ENCODE peak calls at places on chromosomes 6 and 20, in five cellular contexts. One of them, this sample, is unnamed.

GRCh38 chr6:52779237-52779636 is 16.0 kb upstream of the GSTA2 start:
- DNase-seq in IMR-90: no peak
- DNase-seq in K562: no peak
- DNase-seq in H1: no peak
- DNase-seq in HepG2: no peak
- DNase-seq in this sample: no peak

GRCh38 chr6:142303191-142303564 is 1.4 kb downstream of the ADGRG6 start:
- DNase-seq in IMR-90: peak
- DNase-seq in K562: no peak
- DNase-seq in H1: no peak
- DNase-seq in HepG2: peak
- DNase-seq in this sample: no peak

GRCh38 chr6:159252955-159253508 is 83.8 kb downstream of the FNDC1 start:
- DNase-seq in IMR-90: peak
- DNase-seq in K562: peak
- DNase-seq in H1: peak
- DNase-seq in HepG2: peak
- DNase-seq in this sample: peak

GRCh38 chr6:44504321-44504761 is 116.8 kb downstream of the CDC5L start:
- DNase-seq in IMR-90: no peak
- DNase-seq in K562: no peak
- DNase-seq in H1: peak
- DNase-seq in HepG2: no peak
- DNase-seq in this sample: no peak

GRCh38 chr6:169501128-169501527 is 200.7 kb downstream of the WDR27 start:
- DNase-seq in IMR-90: no peak
- DNase-seq in K562: no peak
- DNase-seq in H1: no peak
- DNase-seq in HepG2: no peak
- DNase-seq in this sample: no peak

GRCh38 chr6:4180653-4181255 is 45.4 kb upstream of the ECI2 start:
- DNase-seq in IMR-90: peak
- DNase-seq in K562: peak
- DNase-seq in H1: no peak
- DNase-seq in HepG2: peak
- DNase-seq in this sample: peak

GRCh38 chr20:3250091-3250504 is 11.1 kb upstream of the SLC4A11 start:
- DNase-seq in IMR-90: no peak
- DNase-seq in K562: peak
- DNase-seq in H1: peak
- DNase-seq in HepG2: peak
- DNase-seq in this sample: peak

GRCh38 chr20:51586005-51586440 is 43.5 kb upstream of the NFATC2 start:
- DNase-seq in IMR-90: peak
- DNase-seq in K562: no peak
- DNase-seq in H1: no peak
- DNase-seq in HepG2: no peak
- DNase-seq in this sample: peak

GRCh38 chr6:20266851-20267608 is 54.8 kb upstream of the MBOAT1 start:
- DNase-seq in IMR-90: no peak
- DNase-seq in K562: peak
- DNase-seq in H1: no peak
- DNase-seq in HepG2: no peak
- DNase-seq in this sample: no peak

GRCh38 chr20:2805682-2806350 is 5.4 kb upstream of the CPXM1 start:
- DNase-seq in IMR-90: peak
- DNase-seq in K562: peak
- DNase-seq in H1: peak
- DNase-seq in HepG2: no peak
- DNase-seq in this sample: no peak

GRCh38 chr20:18907353-18907752 is 93.8 kb downstream of the SCP2D1 start:
- DNase-seq in IMR-90: no peak
- DNase-seq in K562: no peak
- DNase-seq in H1: no peak
- DNase-seq in HepG2: no peak
- DNase-seq in this sample: no peak

GRCh38 chr6:35146453-35146852 is 5.3 kb upstream of the TCP11 start:
- DNase-seq in IMR-90: peak
- DNase-seq in K562: peak
- DNase-seq in H1: peak
- DNase-seq in HepG2: peak
- DNase-seq in this sample: peak
- TF ChIP-seq MAFK in IMR-90: no peak
- TF ChIP-seq MAFK in K562: no peak
- TF ChIP-seq MAFK in H1: no peak
- TF ChIP-seq MAFK in HepG2: no peak
- TF ChIP-seq MAFK in this sample: no peak

DNA sequence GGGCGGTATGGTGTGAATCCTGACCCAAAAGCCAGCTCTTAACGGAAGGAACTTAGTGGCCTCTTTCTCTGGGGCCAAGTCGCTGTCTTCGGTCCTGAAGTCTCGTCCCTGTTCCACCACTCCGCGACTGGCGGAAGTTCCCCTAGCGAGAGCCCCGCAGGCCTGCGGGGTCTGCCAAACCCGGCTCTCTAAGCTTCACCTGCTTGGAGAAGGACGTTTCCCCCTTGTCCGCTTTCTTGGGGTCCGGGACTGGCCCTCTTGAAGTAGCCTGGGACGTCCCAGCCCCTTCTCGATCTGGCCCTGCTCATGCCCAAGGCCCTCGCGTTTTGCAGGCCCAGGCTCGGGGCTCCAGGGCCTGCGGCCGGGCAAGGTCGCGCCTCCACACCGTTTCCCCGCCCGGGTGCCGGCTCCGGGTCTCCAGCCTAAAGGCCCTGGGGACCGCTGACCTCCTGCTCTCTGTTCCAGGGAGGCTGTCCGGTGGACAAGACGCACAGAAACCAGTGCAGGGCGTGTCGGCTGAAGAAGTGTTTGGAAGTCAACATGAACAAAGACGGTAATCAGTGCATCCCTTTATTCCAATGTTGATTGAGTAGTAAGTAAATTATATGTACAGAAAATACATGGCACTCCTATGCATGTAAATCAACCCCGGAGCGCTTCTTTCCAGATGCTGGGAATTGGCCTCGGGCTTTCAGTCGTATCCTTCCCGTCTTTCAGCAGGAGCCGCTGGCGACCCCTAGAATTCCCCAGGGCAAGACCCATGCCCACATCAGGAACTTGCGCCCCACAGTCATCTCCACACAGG is 8.8 kb downstream of the NR2E1 start:
- DNase-seq in IMR-90: peak
- DNase-seq in K562: no peak
- DNase-seq in H1: peak
- DNase-seq in HepG2: no peak
- DNase-seq in this sample: no peak
- H3K4me2 ChIP-seq in IMR-90: no peak
- H3K4me2 ChIP-seq in K562: no peak
- H3K4me2 ChIP-seq in H1: peak
- H3K4me2 ChIP-seq in HepG2: no peak
- H3K4me2 ChIP-seq in this sample: no peak

GRCh38 chr20:40265872-40266533 is 423.0 kb downstream of the MAFB start:
- DNase-seq in IMR-90: no peak
- DNase-seq in K562: no peak
- DNase-seq in H1: no peak
- DNase-seq in HepG2: peak
- DNase-seq in this sample: peak

GRCh38 chr20:40268321-40269075 is 420.5 kb downstream of the MAFB start:
- DNase-seq in IMR-90: no peak
- DNase-seq in K562: no peak
- DNase-seq in H1: no peak
- DNase-seq in HepG2: no peak
- DNase-seq in this sample: no peak
- TF ChIP-seq MAFK in IMR-90: no peak
- TF ChIP-seq MAFK in K562: no peak
- TF ChIP-seq MAFK in H1: no peak
- TF ChIP-seq MAFK in HepG2: no peak
- TF ChIP-seq MAFK in this sample: no peak

GRCh38 chr6:46706464-46706863 is 18.8 kb downstream of the TDRD6 start:
- DNase-seq in IMR-90: no peak
- DNase-seq in K562: no peak
- DNase-seq in H1: no peak
- DNase-seq in HepG2: no peak
- DNase-seq in this sample: no peak

DNA sequence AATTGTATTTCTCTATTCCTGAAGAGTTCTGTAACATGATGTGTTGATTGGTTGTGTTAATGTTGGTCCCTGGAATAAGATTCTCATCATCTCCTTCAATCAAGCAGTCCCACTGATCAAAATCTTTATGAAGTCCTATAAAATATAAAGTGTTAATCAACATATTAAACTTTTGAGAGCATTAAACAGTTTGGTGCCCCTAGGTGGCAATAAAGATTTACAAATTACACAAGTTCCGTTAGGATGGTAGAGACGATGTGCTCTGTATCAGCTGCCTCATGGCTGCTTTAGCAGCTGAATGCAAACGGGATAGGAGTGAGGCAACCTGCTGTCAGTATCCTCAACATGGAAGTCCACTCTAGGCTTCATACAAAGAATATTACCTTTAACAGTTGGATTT is 16.9 kb downstream of the TDRD6 start:
- DNase-seq in IMR-90: no peak
- DNase-seq in K562: no peak
- DNase-seq in H1: no peak
- DNase-seq in HepG2: peak
- DNase-seq in this sample: peak
- H3K4me2 ChIP-seq in IMR-90: no peak
- H3K4me2 ChIP-seq in K562: no peak
- H3K4me2 ChIP-seq in H1: no peak
- H3K4me2 ChIP-seq in HepG2: no peak
- H3K4me2 ChIP-seq in this sample: no peak

DNA sequence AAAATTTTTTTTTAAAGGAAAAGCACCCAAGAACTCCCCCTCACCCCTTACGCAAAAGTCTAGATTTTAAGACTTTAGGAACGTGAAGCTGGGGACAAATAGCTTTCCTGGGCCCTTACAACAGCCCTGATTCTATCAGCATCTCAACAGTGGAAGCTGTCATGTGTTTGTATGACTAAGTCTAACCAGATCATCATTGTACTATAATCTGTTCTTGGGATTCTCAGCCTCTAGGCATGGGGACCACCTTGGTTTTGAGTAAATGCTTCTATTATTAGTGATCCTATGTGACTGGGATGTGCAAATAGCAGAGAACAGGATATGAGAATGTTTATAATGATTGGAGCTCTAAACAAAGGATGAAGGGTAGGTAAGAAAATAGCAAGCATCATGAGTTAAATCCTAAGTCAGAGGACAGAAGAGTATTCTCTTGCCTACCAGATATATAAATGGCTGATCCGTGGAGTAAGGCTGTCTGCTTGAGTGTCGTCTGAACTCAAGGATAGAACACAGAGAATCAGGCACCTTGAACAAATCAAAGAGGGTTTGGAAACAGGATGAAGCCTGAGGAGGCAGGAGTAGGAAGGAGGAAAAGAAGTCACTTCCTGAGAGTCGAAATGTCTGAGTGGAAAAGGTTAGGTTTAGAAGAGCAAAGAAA is 105.7 kb upstream of the FAM184A start:
- DNase-seq in IMR-90: peak
- DNase-seq in K562: no peak
- DNase-seq in H1: no peak
- DNase-seq in HepG2: no peak
- DNase-seq in this sample: no peak
- TF ChIP-seq MAFK in IMR-90: no peak
- TF ChIP-seq MAFK in K562: no peak
- TF ChIP-seq MAFK in H1: no peak
- TF ChIP-seq MAFK in HepG2: no peak
- TF ChIP-seq MAFK in this sample: no peak

DNA sequence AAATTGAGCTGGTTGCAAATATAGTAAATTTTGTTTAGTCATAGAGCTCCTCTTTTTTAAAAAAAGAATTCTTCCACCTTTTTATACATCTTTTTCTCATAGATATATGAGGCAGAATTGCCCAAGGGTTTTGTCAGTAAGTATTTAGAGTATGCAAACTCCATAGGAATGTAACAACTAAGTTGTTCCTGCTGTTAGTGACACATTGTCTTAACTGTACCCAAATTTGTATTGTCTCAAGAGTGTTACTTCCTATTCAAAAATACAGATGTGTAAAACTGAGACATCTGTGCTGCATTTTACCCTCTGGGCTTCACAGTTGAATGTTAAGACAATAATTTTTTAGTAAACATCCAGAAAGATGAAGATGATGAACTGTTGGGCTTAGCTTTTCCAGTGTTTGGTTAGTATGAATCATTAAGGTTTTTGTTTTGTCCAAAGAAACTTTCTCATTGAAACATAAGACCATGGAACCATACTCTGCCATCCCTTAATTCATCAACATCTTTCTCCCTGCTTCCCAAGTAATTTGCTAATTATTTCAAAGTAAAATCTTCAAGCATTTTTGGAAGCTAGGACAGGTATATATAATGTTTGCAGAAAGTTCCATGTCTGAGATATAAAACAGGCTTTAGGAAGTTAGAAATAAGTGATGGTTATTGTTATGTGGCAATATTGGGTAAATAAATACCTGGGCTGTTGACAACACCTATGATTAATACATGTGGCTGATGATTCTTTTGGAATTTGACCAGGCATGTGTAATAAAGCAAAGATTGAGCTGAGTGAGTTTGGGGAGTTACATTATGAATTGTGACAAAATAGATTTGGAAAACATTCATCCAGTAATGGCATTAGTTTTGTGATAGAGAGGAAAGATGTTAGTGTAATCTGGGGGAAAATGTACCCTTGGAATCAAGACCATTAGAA is 11.2 kb downstream of the OGFRL1 start:
- DNase-seq in IMR-90: peak
- DNase-seq in K562: no peak
- DNase-seq in H1: no peak
- DNase-seq in HepG2: no peak
- DNase-seq in this sample: no peak
- H3K4me2 ChIP-seq in IMR-90: peak
- H3K4me2 ChIP-seq in K562: no peak
- H3K4me2 ChIP-seq in H1: no peak
- H3K4me2 ChIP-seq in HepG2: no peak
- H3K4me2 ChIP-seq in this sample: peak